ENCODE peak calls at places on chromosomes 5 and 9, in seven cellular contexts. O is GM13976, L is AG04450, U is fibroblast of villous mesenchyme, H is dorsolateral prefrontal cortex, F is transverse colon, Q is AG04449. G is an unnamed sample.

GRCh38 chr9:114112778-114113585 is 13.9 kb upstream of the KIF12 start:
- DNase-seq in H (peak; percentile 50), Q (no peak), F (peak; percentile 71), O (no peak), U (peak; percentile 65), L (peak; percentile 29), G (no peak)

GRCh38 chr9:84941812-84942211 is 272.3 kb downstream of the NTRK2 start:
- DNase-seq in F (no peak), L (no peak), H (no peak), U (no peak), Q (no peak), O (no peak), G (no peak)

GRCh38 chr5:172541119-172541763 is 86.9 kb upstream of the SH3PXD2B start:
- DNase-seq in Q (no peak), H (no peak), O (no peak), U (peak; percentile 25), L (no peak), F (no peak), G (no peak)

GRCh38 chr5:142494119-142494518 is 169.3 kb upstream of the SPRY4 start:
- DNase-seq in L (no peak), U (no peak), Q (no peak), F (no peak), H (no peak), O (no peak), G (no peak)

GRCh38 chr5:145718956-145719355 is 116.2 kb downstream of the PRELID2 start:
- DNase-seq in U (peak; percentile 48), L (peak; percentile 11), Q (peak; percentile 14), O (no peak), H (no peak), F (no peak), G (peak; percentile 15)

GRCh38 chr5:161676109-161676508 is 9.4 kb upstream of the GABRA6 start:
- DNase-seq in U (no peak), Q (no peak), H (no peak), L (no peak), O (peak; percentile 16), F (no peak), G (no peak)

GRCh38 chr5:55923177-55923872 is 71.4 kb downstream of the IL6ST start:
- DNase-seq in Q (no peak), L (no peak), O (no peak), F (no peak), H (no peak), U (no peak), G (no peak)

GRCh38 chr5:13994606-13995336 is 50.3 kb upstream of the DNAH5 start:
- DNase-seq in Q (no peak), F (no peak), U (no peak), L (peak; percentile 85), H (no peak), O (peak; percentile 24), G (no peak)

GRCh38 chr5:123966781-123967180 is 454.8 kb downstream of the CSNK1G3 start:
- DNase-seq in U (no peak), H (no peak), Q (no peak), O (no peak), F (no peak), L (no peak), G (no peak)

GRCh38 chr5:31463341-31463740 is 68.6 kb downstream of the DROSHA start:
- DNase-seq in L (no peak), F (no peak), O (no peak), Q (no peak), H (no peak), U (no peak), G (no peak)

GRCh38 chr5:55066278-55066677 is 36.2 kb upstream of the GZMA start:
- DNase-seq in L (no peak), H (no peak), U (no peak), O (no peak), F (no peak), Q (no peak), G (no peak)

GRCh38 chr5:123089572-123089970 is 530 bp downstream of the PRDM6 start:
- DNase-seq in L (no peak), F (no peak), Q (no peak), H (no peak), U (peak; percentile 47), O (no peak), G (peak; percentile 49)

GRCh38 chr5:10227396-10227795 is 22.3 kb downstream of the ATPSCKMT start:
- DNase-seq in F (no peak), L (no peak), U (no peak), Q (no peak), O (no peak), H (no peak), G (no peak)

GRCh38 chr9:33250458-33250995 is 10.6 kb downstream of the SPINK4 start:
- DNase-seq in H (no peak), O (no peak), F (no peak), L (no peak), Q (no peak), U (peak; percentile 66), G (no peak)

GRCh38 chr5:36728697-36729543 is 122.5 kb downstream of the SLC1A3 start:
- DNase-seq in F (no peak), L (peak; percentile 41), Q (peak; percentile 19), U (peak; percentile 68), O (peak; percentile 72), H (no peak), G (peak; percentile 19)

GRCh38 chr5:117590944-117591343 is 1016.3 kb upstream of the SEMA6A start:
- DNase-seq in H (no peak), U (peak; percentile 18), F (no peak), L (no peak), Q (no peak), O (no peak), G (peak; percentile 17)
- TF ChIP-seq CTCF in H (no peak), U (peak; percentile 42), F (no peak), L (peak; percentile 15), Q (peak; percentile 22), O (peak; percentile 19), G (no peak)

GRCh38 chr9:12720551-12720950 is 27.4 kb downstream of the TYRP1 start:
- DNase-seq in Q (no peak), F (no peak), H (no peak), L (no peak), U (no peak), O (no peak), G (no peak)

GRCh38 chr9:12717907-12718306 is 24.7 kb downstream of the TYRP1 start:
- DNase-seq in O (no peak), H (no peak), L (no peak), Q (no peak), U (no peak), F (no peak), G (no peak)

GRCh38 chr9:12716823-12717222 is 23.6 kb downstream of the TYRP1 start:
- DNase-seq in L (no peak), O (no peak), U (no peak), F (no peak), H (no peak), Q (no peak), G (no peak)

GRCh38 chr9:12718482-12719026 is 25.4 kb downstream of the TYRP1 start:
- DNase-seq in L (no peak), H (peak; percentile 68), U (peak; percentile 72), F (no peak), Q (peak; percentile 53), O (no peak), G (no peak)

GRCh38 chr9:12719431-12719830 is 26.2 kb downstream of the TYRP1 start:
- DNase-seq in Q (no peak), U (peak; percentile 64), H (no peak), L (no peak), O (no peak), F (no peak), G (no peak)
- TF ChIP-seq CTCF in Q (peak; percentile 34), U (peak; percentile 55), H (peak; percentile 39), L (peak; percentile 62), O (no peak), F (peak; percentile 51), G (no peak)

GRCh38 chr9:94740191-94740874 is 13.8 kb downstream of the AOPEP start:
- DNase-seq in Q (no peak), H (no peak), F (no peak), L (no peak), O (no peak), U (peak; percentile 91), G (no peak)
- TF ChIP-seq CTCF in Q (no peak), H (no peak), F (no peak), L (no peak), O (no peak), U (no peak), G (no peak)

DNA sequence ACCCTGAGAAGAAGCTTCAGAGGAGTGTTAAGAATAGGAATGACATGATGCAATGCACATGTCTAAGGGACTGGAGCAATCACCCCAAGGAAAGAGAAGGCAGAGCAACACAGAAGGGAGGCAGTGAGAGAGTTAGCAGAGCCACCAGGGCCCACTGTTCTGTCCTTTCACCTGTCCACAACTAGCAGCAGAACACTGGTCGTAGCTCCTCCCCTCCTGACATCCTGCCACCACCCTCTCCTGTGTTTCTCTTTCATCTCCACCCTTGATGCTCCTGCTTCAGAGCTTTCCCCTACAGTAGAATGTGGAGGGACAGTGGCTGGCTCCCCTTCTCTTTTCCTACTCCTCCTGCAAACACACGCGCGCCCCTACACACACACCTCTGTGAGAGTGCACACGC is 483.4 kb upstream of the KIF2A start:
- DNase-seq in Q (no peak), F (no peak), U (no peak), O (no peak), L (no peak), H (no peak), G (no peak)
- TF ChIP-seq CTCF in Q (no peak), F (no peak), U (no peak), O (no peak), L (no peak), H (no peak), G (no peak)

DNA sequence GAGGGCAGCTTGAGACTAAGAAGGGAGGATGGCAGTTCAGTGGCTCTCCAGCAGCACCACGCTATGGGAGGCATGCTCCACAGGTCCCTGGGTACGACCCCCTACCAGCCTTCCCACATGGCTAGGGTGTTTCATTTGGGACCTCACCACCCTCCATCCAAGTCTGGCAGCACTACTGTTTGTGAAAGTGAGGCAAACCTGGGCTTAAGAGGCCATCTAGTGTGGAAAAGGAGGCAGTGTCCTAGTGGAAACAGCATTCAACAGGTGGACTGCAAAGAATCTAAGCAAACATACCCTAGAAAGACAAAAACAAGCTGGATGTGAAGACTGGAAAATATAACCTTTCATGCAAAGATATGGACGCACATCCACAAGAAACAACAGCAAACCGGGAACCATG is 4.8 kb upstream of the C5orf47 start:
- DNase-seq in H (no peak), Q (no peak), F (no peak), O (no peak), L (no peak), U (peak; percentile 23), G (peak; percentile 34)
- TF ChIP-seq CTCF in H (no peak), Q (peak; percentile 36), F (no peak), O (no peak), L (peak; percentile 51), U (peak; percentile 54), G (peak; percentile 51)

GRCh38 chr5:177447611-177448243 is 1.1 kb downstream of the PRR7 start:
- DNase-seq in Q (no peak), U (peak; percentile 67), O (no peak), L (no peak), H (peak; percentile 92), F (no peak), G (peak; percentile 95)
- TF ChIP-seq CTCF in Q (no peak), U (no peak), O (no peak), L (no peak), H (no peak), F (no peak), G (no peak)

GRCh38 chr9:93680445-93681315 is 104.3 kb downstream of the PHF2 start:
- DNase-seq in L (no peak), O (peak; percentile 38), H (peak; percentile 19), Q (no peak), F (peak; percentile 5), U (no peak), G (no peak)
- TF ChIP-seq CTCF in L (peak; percentile 9), O (no peak), H (no peak), Q (no peak), F (no peak), U (no peak), G (no peak)

G was measured in Calu3.